ENCODE peak calls at places on chromosome 10, in eight cellular contexts. F is GM06990; O is retinal pigment epithelial cell; C is mesendoderm; E is right lobe of liver; M is ovary; J is GM12865; A is CD4-positive, alpha-beta memory T cell. Y is an unnamed sample.

GRCh38 chr10:12644380-12645144 is 295.2 kb downstream of the CAMK1D start:
- DNase-seq in F (no peak), O (no peak), C (no peak), E (no peak), M (no peak), J (peak; percentile 35), A (no peak), Y (no peak)

GRCh38 chr10:17518338-17518737 is 63.9 kb upstream of the ST8SIA6 start:
- DNase-seq in F (no peak), O (no peak), C (no peak), E (no peak), M (no peak), J (no peak), A (no peak), Y (no peak)

GRCh38 chr10:44990302-44990655 is 10.4 kb upstream of the ZNF22 start:
- DNase-seq in F (no peak), O (no peak), C (peak; percentile 82), E (no peak), M (peak; percentile 36), J (no peak), A (no peak), Y (peak; percentile 80)

GRCh38 chr10:43066481-43066880 is 10.4 kb upstream of the RET start:
- DNase-seq in F (no peak), O (no peak), C (no peak), E (no peak), M (no peak), J (no peak), A (no peak), Y (no peak)

GRCh38 chr10:25747038-25747437 is 187.0 kb upstream of the MYO3A start:
- DNase-seq in F (no peak), O (peak; percentile 74), C (no peak), E (no peak), M (no peak), J (no peak), A (no peak), Y (no peak)

GRCh38 chr10:42827201-42827600 is 44.6 kb downstream of the BMS1 start:
- DNase-seq in F (no peak), O (no peak), C (peak; percentile 64), E (no peak), M (no peak), J (no peak), A (no peak), Y (peak; percentile 61)

GRCh38 chr10:117719558-117719957 is 177.0 kb downstream of the EMX2 start:
- DNase-seq in F (no peak), O (no peak), C (no peak), E (no peak), M (no peak), J (no peak), A (no peak), Y (no peak)

GRCh38 chr10:22590115-22590514 is 124.3 kb downstream of the PIP4K2A start:
- DNase-seq in F (no peak), O (no peak), C (no peak), E (no peak), M (no peak), J (no peak), A (no peak), Y (no peak)

GRCh38 chr10:54843932-54844331 is 42.9 kb upstream of the PCDH15 start:
- DNase-seq in F (no peak), O (no peak), C (no peak), E (no peak), M (no peak), J (no peak), A (no peak), Y (no peak)

GRCh38 chr10:101512741-101513140 is 75.3 kb downstream of the POLL start:
- DNase-seq in F (no peak), O (no peak), C (no peak), E (no peak), M (no peak), J (no peak), A (no peak), Y (no peak)

GRCh38 chr10:86830043-86830591 is 73.7 kb downstream of the BMPR1A start:
- DNase-seq in F (no peak), O (no peak), C (peak; percentile 75), E (no peak), M (no peak), J (no peak), A (no peak), Y (no peak)

GRCh38 chr10:15472431-15473400 is 101.6 kb upstream of the FAM171A1 start:
- DNase-seq in F (no peak), O (no peak), C (peak; percentile 67), E (no peak), M (no peak), J (no peak), A (no peak), Y (peak; percentile 36)

GRCh38 chr10:27240891-27241639 is 468 bp upstream of the ACBD5 start:
- DNase-seq in F (peak; percentile 64), O (no peak), C (peak; percentile 80), E (peak; percentile 42), M (peak; percentile 55), J (peak; percentile 67), A (peak; percentile 58), Y (peak; percentile 52)

GRCh38 chr10:59830601-59831259 is 75.6 kb downstream of the CCDC6 start:
- DNase-seq in F (no peak), O (no peak), C (peak; percentile 80), E (no peak), M (peak; percentile 57), J (peak; percentile 27), A (peak; percentile 14), Y (peak; percentile 57)

GRCh38 chr10:46006219-46006618 is 24.2 kb downstream of the NCOA4 start:
- DNase-seq in F (no peak), O (peak; percentile 26), C (no peak), E (no peak), M (no peak), J (no peak), A (no peak), Y (no peak)

GRCh38 chr10:29643785-29644501 is 9.2 kb upstream of the SVIL start:
- DNase-seq in F (no peak), O (no peak), C (no peak), E (no peak), M (no peak), J (no peak), A (no peak), Y (no peak)

GRCh38 chr10:43255644-43256431 is 11.0 kb downstream of the RASGEF1A start:
- DNase-seq in F (no peak), O (no peak), C (peak; percentile 52), E (peak; percentile 17), M (peak; percentile 17), J (peak; percentile 36), A (peak; percentile 38), Y (peak; percentile 96)

GRCh38 chr10:113680172-113681111 is 730 bp downstream of the CASP7 start:
- DNase-seq in F (peak; percentile 76), O (no peak), C (no peak), E (peak; percentile 61), M (peak; percentile 43), J (peak; percentile 74), A (peak; percentile 12), Y (no peak)

GRCh38 chr10:99841746-99842145 is 59.3 kb downstream of the ABCC2 start:
- DNase-seq in F (no peak), O (no peak), C (no peak), E (no peak), M (no peak), J (no peak), A (no peak), Y (no peak)

GRCh38 chr10:125083576-125083920 is 76.8 kb downstream of the CTBP2 start:
- DNase-seq in F (no peak), O (peak; percentile 15), C (no peak), E (no peak), M (peak; percentile 29), J (no peak), A (no peak), Y (no peak)

GRCh38 chr10:28246023-28246422 is 56.8 kb downstream of the MPP7 start:
- DNase-seq in F (no peak), O (no peak), C (no peak), E (no peak), M (no peak), J (no peak), A (no peak), Y (no peak)

GRCh38 chr10:9301148-9301547 is 1246.7 kb downstream of the GATA3 start:
- DNase-seq in F (no peak), O (no peak), C (no peak), E (no peak), M (no peak), J (no peak), A (no peak), Y (no peak)

GRCh38 chr10:86385806-86386205 is 19.2 kb upstream of the GRID1 start:
- DNase-seq in F (no peak), O (no peak), C (no peak), E (no peak), M (no peak), J (no peak), A (no peak), Y (no peak)

GRCh38 chr10:132554053-132554990 is 16.7 kb downstream of the INPP5A start:
- DNase-seq in F (no peak), O (no peak), C (no peak), E (no peak), M (peak; percentile 24), J (no peak), A (no peak), Y (peak; percentile 19)
- H3K4me3 ChIP-seq in F (no peak overlapping the region), O (no peak overlapping the region), C (no peak overlapping the region), E (no peak overlapping the region), M (no peak overlapping the region), J (no peak overlapping the region), A (no peak overlapping the region), Y (no peak overlapping the region)

GRCh38 chr10:71816931-71817631 is 34.0 kb downstream of the PSAP start:
- DNase-seq in F (no peak), O (no peak), C (no peak), E (no peak), M (no peak), J (no peak), A (no peak), Y (no peak)
- H3K4me3 ChIP-seq in F (no peak overlapping the region), O (no peak overlapping the region), C (no peak overlapping the region), E (no peak overlapping the region), M (no peak overlapping the region), J (no peak overlapping the region), A (no peak overlapping the region), Y (no peak overlapping the region)

GRCh38 chr10:110226555-110226925 is 19.1 kb downstream of the MXI1 start:
- DNase-seq in F (peak; percentile 87), O (peak; percentile 72), C (peak; percentile 96), E (peak; percentile 95), M (peak; percentile 94), J (peak; percentile 95), A (peak; percentile 84), Y (peak; percentile 97)
- H3K4me3 ChIP-seq in F (peak overlapping the region; percentile 88), O (peak overlapping the region; percentile 73), C (no peak overlapping the region), E (peak overlapping the region; percentile 81), M (peak overlapping the region; percentile 94), J (peak overlapping the region; percentile 89), A (no peak overlapping the region), Y (peak overlapping the region; percentile 76)

GRCh38 chr10:123970207-123970926 is 78.8 kb upstream of the CPXM2 start:
- DNase-seq in F (no peak), O (no peak), C (no peak), E (no peak), M (no peak), J (no peak), A (no peak), Y (peak; percentile 80)

GRCh38 chr10:123967626-123968243 is 76.1 kb upstream of the CPXM2 start:
- DNase-seq in F (peak; percentile 45), O (no peak), C (peak; percentile 66), E (peak; percentile 74), M (peak; percentile 86), J (peak; percentile 61), A (peak; percentile 11), Y (peak; percentile 94)

GRCh38 chr10:123970927-123971286 is 79.3 kb upstream of the CPXM2 start:
- DNase-seq in F (no peak), O (no peak), C (no peak), E (no peak), M (no peak), J (no peak), A (no peak), Y (no peak)

GRCh38 chr10:123974406-123974805 is 82.8 kb upstream of the CPXM2 start:
- DNase-seq in F (no peak), O (no peak), C (peak; percentile 67), E (no peak), M (no peak), J (no peak), A (no peak), Y (no peak)

GRCh38 chr10:123972481-123973401 is 81.1 kb upstream of the CPXM2 start:
- DNase-seq in F (no peak), O (no peak), C (peak; percentile 68), E (no peak), M (no peak), J (no peak), A (no peak), Y (peak; percentile 91)
- H3K4me3 ChIP-seq in F (no peak overlapping the region), O (no peak overlapping the region), C (no peak overlapping the region), E (no peak overlapping the region), M (no peak overlapping the region), J (no peak overlapping the region), A (no peak overlapping the region), Y (peak overlapping the region; percentile 54)